ENCODE peak calls at places on chromosomes 2 and 18, in five cellular contexts. N is activated T-cell treated with anti-CD3 and anti-CD28 coated beads for 24 hours, Q is NCI-H1092, Y is adrenal gland, D is tibial artery. J is an unnamed sample.

GRCh38 chr2:99101697-99102096 is 39.8 kb upstream of the C2orf15 start:
- DNase-seq in N (no peak), Q (no peak), Y (no peak), D (no peak), J (peak)

GRCh38 chr18:44779893-44780292 is 99.2 kb downstream of the SETBP1 start:
- DNase-seq in N (no peak), Q (no peak), Y (no peak), D (no peak), J (no peak)

GRCh38 chr2:157291018-157291417 is 33.5 kb downstream of the GALNT5 start:
- DNase-seq in N (no peak), Q (no peak), Y (no peak), D (no peak), J (no peak)

GRCh38 chr2:201807452-201807980 is 1.2 kb downstream of the CDK15 start:
- DNase-seq in N (no peak), Q (no peak), Y (peak), D (peak), J (peak)

GRCh38 chr18:55206941-55207340 is 247.7 kb upstream of the CCDC68 start:
- DNase-seq in N (no peak), Q (no peak), Y (no peak), D (no peak), J (peak)

GRCh38 chr2:172095146-172095904 is 7.4 kb downstream of the DLX2 start:
- DNase-seq in N (no peak), Q (no peak), Y (peak), D (no peak), J (peak)

GRCh38 chr2:138823651-138824050 is 43.5 kb upstream of the NXPH2 start:
- DNase-seq in N (no peak), Q (no peak), Y (no peak), D (no peak), J (no peak)

GRCh38 chr2:127103243-127104165 is 3.5 kb downstream of the BIN1 start:
- DNase-seq in N (no peak), Q (no peak), Y (peak), D (peak), J (no peak)

GRCh38 chr2:208366215-208367132 is 40.1 kb upstream of the PTH2R start:
- DNase-seq in N (no peak), Q (no peak), Y (no peak), D (no peak), J (no peak)

GRCh38 chr2:208370881-208371633 is 35.5 kb upstream of the PTH2R start:
- DNase-seq in N (no peak), Q (no peak), Y (no peak), D (no peak), J (peak)

GRCh38 chr2:23550553-23550952 is 165.6 kb downstream of the KLHL29 start:
- DNase-seq in N (no peak), Q (no peak), Y (no peak), D (peak), J (peak)

GRCh38 chr2:210198326-210198725 is 26.9 kb downstream of the ACADL start:
- DNase-seq in N (no peak), Q (no peak), Y (no peak), D (no peak), J (peak)

GRCh38 chr2:203631068-203631757 is 75.2 kb upstream of the CD28 start:
- DNase-seq in N (no peak), Q (no peak), Y (peak), D (no peak), J (peak)

GRCh38 chr2:26706616-26707473 is 14.3 kb downstream of the KCNK3 start:
- DNase-seq in N (no peak), Q (no peak), Y (peak), D (no peak), J (no peak)

GRCh38 chr2:27370816-27371620 is 602 bp downstream of the SNX17 start:
- DNase-seq in N (no peak), Q (no peak), Y (peak), D (no peak), J (peak)

J was measured in AG10803.